ENCODE peak calls at places on chromosome 3, in five cellular contexts. Q, H, R, G and J are unnamed samples.

GRCh38 chr3:56322862-56323261 is 145.4 kb downstream of the ERC2 start:
- DNase-seq in Q (no peak), H (no peak), R (no peak), G (no peak), J (no peak)

GRCh38 chr3:124584552-124585391 is 145.5 kb upstream of the UMPS start:
- DNase-seq in Q (peak; percentile 91), H (peak; percentile 69), R (no peak), G (peak; percentile 72), J (peak; percentile 22)

GRCh38 chr3:56494679-56495322 is 26.5 kb upstream of the ERC2 start:
- DNase-seq in Q (peak; percentile 66), H (peak; percentile 78), R (peak; percentile 23), G (peak; percentile 78), J (peak; percentile 80)

GRCh38 chr3:103089758-103090157 is 654.9 kb downstream of the ZPLD1 start:
- DNase-seq in Q (no peak), H (no peak), R (no peak), G (no peak), J (no peak)

GRCh38 chr3:170867143-170867542 is 2.9 kb downstream of the RPL22L1 start:
- DNase-seq in Q (no peak), H (no peak), R (no peak), G (no peak), J (peak; percentile 39)

GRCh38 chr3:52242039-52242438 is 3.1 kb upstream of the TWF2 start:
- DNase-seq in Q (no peak), H (no peak), R (no peak), G (no peak), J (no peak)

GRCh38 chr3:47495886-47496285 is 17.6 kb downstream of the ELP6 start:
- DNase-seq in Q (no peak), H (no peak), R (no peak), G (no peak), J (no peak)

GRCh38 chr3:15794303-15794771 is 3.4 kb downstream of the ANKRD28 start:
- DNase-seq in Q (no peak), H (peak; percentile 33), R (no peak), G (no peak), J (peak; percentile 87)

GRCh38 chr3:36032180-36032895 is 348.0 kb upstream of the STAC start:
- DNase-seq in Q (peak; percentile 5), H (no peak), R (no peak), G (no peak), J (no peak)

GRCh38 chr3:78732893-78733292 is 1034.9 kb downstream of the ROBO1 start:
- DNase-seq in Q (no peak), H (no peak), R (no peak), G (no peak), J (no peak)

GRCh38 chr3:60316121-60316783 is 935.0 kb downstream of the FHIT start:
- DNase-seq in Q (no peak), H (no peak), R (no peak), G (no peak), J (peak; percentile 78)

GRCh38 chr3:172249039-172249438 is 199.2 kb downstream of the GHSR start:
- DNase-seq in Q (no peak), H (no peak), R (no peak), G (no peak), J (peak; percentile 84)

GRCh38 chr3:187838016-187838535 is 92.8 kb upstream of the BCL6 start:
- DNase-seq in Q (no peak), H (no peak), R (no peak), G (no peak), J (no peak)

GRCh38 chr3:187839422-187839821 is 94.2 kb upstream of the BCL6 start:
- DNase-seq in Q (no peak), H (no peak), R (no peak), G (no peak), J (no peak)

GRCh38 chr3:187833799-187834578 is 88.7 kb upstream of the BCL6 start:
- DNase-seq in Q (no peak), H (no peak), R (no peak), G (no peak), J (no peak)

GRCh38 chr3:187833375-187833774 is 88.1 kb upstream of the BCL6 start:
- DNase-seq in Q (no peak), H (no peak), R (no peak), G (no peak), J (no peak)

DNA sequence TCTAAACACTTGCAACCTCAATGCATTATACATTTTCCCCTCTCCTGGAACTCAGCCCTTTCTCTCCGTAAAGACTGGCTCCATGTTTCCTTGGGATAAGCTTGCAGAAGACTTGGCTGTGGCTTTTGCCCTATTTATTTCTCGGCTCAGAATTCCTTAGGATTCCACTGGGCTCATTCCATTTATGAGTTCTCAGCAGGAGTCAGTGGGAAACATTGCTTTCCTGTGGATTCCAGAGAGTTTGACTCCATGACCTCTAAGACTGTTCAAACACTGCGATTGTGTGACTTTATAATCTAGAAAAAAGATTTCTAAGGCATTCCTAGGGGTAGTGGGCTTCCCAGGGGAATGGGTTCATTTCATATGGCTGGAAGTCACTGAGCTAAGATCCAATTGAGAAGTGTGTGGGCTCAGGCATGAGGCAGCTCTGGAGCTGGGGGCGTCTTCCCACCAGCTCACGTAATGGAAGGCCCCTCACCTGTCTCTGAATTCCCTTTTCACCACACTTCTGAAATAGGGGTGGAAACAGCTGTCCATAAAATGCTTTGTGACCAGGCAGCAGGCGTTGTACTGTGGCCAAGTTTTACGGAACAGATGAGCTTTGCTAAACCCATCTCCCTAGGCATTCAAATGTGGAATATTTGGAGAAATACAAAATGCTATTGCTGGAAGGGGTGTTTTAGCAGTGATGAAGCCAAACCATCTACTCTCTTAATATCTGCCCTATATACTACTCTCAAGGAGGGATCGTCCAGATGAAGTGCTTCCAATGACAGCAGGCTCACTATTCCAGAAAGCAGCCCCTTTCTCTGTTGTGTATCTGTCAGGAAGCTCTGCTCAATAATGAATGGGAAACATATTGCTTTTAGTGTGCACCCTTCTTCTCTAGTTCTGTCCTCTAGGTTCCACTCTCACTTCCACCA is 91.8 kb upstream of the BCL6 start:
- DNase-seq in Q (no peak), H (no peak), R (no peak), G (no peak), J (peak; percentile 10)
- TF ChIP-seq RCOR1 in Q (no peak), H (no peak), R (no peak), G (no peak), J (no peak)

DNA sequence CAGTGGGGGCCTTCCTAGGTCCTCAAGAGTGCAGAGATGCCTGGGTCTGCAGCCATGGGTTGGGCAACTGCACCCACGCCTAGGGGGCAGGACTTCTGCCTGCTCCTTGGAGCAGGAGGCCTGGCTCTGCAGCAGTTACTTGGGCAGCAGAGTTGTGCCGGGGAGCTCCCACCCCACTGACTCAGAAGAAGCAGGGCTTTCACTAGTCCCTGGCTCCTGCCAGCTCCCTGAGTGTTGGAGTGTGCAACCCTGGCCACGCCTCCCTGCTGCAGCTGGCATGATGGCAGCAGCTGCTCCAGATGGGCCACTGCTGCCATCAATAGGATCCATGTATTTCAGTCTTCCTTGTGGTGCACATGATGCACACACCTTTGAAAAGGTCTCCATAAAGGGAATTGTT is 40.6 kb upstream of the KCNH8 start:
- DNase-seq in Q (no peak), H (no peak), R (no peak), G (no peak), J (no peak)
- TF ChIP-seq RCOR1 in Q (no peak), H (no peak), R (no peak), G (no peak), J (no peak)

DNA sequence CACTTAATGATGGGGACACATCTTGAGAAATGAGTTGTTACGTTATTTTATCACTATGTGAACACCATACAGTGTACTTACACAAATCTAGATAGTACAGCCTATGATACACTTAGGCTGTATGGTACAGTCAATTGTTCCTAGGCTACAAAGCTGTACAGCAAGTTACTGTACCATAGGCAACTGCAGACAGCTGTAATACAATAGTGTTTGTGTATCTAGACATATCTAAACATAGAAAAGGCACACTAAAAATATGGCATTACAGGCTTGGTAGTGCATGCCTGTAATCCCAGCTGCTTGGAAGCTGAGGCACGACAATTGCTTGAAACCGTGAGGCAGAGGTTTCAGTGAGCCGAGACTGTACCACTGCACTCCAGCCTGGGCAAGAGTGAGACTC is 55.8 kb upstream of the PLXND1 start:
- DNase-seq in Q (no peak), H (peak; percentile 53), R (no peak), G (no peak), J (no peak)
- TF ChIP-seq RCOR1 in Q (no peak), H (no peak), R (no peak), G (no peak), J (no peak)

GRCh38 chr3:193814166-193814565 is 221.2 kb downstream of the OPA1 start:
- DNase-seq in Q (no peak), H (no peak), R (no peak), G (no peak), J (no peak)

GRCh38 chr3:193815246-193816027 is 222.4 kb downstream of the OPA1 start:
- DNase-seq in Q (no peak), H (no peak), R (no peak), G (no peak), J (no peak)

GRCh38 chr3:193819117-193819978 is 226.3 kb downstream of the OPA1 start:
- DNase-seq in Q (no peak), H (no peak), R (no peak), G (no peak), J (no peak)

GRCh38 chr3:193816028-193816395 is 223.0 kb downstream of the OPA1 start:
- DNase-seq in Q (no peak), H (no peak), R (no peak), G (no peak), J (no peak)

DNA sequence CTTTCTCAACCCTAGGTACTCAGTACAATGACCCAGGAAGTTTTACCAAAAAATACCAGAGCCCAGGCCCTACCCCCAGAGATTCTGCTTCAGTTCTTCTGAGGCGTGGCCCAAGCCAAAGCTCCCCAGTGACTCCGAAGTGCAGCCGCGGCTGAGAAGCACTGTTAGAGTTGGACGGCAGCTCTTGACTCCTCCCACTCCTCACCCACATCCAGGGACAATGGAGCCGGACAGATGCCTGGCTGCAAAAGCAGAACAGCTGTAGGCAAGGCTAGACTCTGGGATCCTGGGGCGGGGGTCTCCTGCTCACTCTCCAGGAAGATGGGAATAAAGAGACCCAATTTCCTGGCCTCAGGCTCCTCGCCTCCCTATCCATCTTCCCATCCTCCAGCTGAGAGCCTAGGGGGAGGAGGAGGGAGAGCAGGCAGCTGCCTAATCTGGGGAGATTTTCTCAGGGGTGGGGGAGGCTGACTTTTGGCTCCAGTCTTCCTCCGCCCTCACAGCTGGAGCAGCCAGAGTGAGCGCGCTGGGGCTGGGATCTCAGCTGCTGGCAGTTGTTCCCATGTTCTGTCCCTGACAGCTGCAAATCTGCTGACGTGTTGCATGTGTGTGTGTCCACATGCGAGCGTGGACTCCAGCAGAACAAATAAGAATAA is 223.8 kb downstream of the OPA1 start:
- DNase-seq in Q (peak; percentile 67), H (peak; percentile 41), R (no peak), G (peak; percentile 52), J (peak; percentile 11)
- TF ChIP-seq RCOR1 in Q (no peak), H (no peak), R (no peak), G (peak; percentile 8), J (no peak)

GRCh38 chr3:122948398-122948797 is 79.2 kb downstream of the SEMA5B start:
- DNase-seq in Q (no peak), H (peak; percentile 12), R (no peak), G (no peak), J (no peak)
- TF ChIP-seq RCOR1 in Q (no peak), H (no peak), R (no peak), G (no peak), J (no peak)